ENCODE peak calls at places on chromosomes 12 and 14, in ten cellular contexts. I is activated T-helper 1 cell treated with anti-CD3 and anti-CD28 coated beads, Interleukin-12 subunit alpha, Interleukin-12 subunit beta, Interleukin-2, Interleukin-4 antibody, amounts not matched to agents 30 ng/mL and 10 ng/mL and 1 ng/mL, durations not matched to agents 14 hours and 24 hours and 36 hours; S is A172; D is NT2/D1; M is tibial nerve; Y is A549; V is RPMI7951; X is heart right ventricle; L is iPS DF 6.9; E is NCI-H1105. Z is an unnamed sample.

GRCh38 chr14:85471744-85472143 is 58.2 kb upstream of the FLRT2 start:
- DNase-seq in I (no peak), S (peak), L (no peak), E (no peak), V (peak), D (no peak), X (peak), M (no peak), Y (peak), Z (peak)

GRCh38 chr14:104567957-104568225 is 11.7 kb upstream of the C14orf180 start:
- DNase-seq in V (no peak), D (no peak), E (no peak), Y (no peak), I (no peak), L (no peak), S (no peak), M (no peak), X (no peak), Z (no peak)

GRCh38 chr12:91918431-91918830 is 227.2 kb downstream of the BTG1 start:
- DNase-seq in Y (no peak), X (no peak), S (no peak), D (no peak), L (no peak), M (no peak), V (no peak), I (no peak), E (no peak), Z (no peak)

GRCh38 chr12:122856999-122857671 is 21.9 kb downstream of the HIP1R start:
- DNase-seq in Y (no peak), D (no peak), V (no peak), X (no peak), I (no peak), S (no peak), L (no peak), M (no peak), E (no peak), Z (no peak)

GRCh38 chr12:47238665-47239064 is 158.9 kb upstream of the AMIGO2 start:
- DNase-seq in S (no peak), X (no peak), E (no peak), M (no peak), D (no peak), Y (no peak), I (no peak), V (no peak), L (no peak), Z (peak)

GRCh38 chr12:25829192-25829591 is 129.3 kb upstream of the RASSF8 start:
- DNase-seq in E (no peak), M (peak), D (no peak), V (peak), X (no peak), S (peak), Y (peak), L (no peak), I (no peak), Z (peak)

GRCh38 chr12:39354955-39355354 is 88.0 kb downstream of the KIF21A start:
- DNase-seq in L (no peak), S (no peak), I (no peak), M (no peak), Y (no peak), V (peak), D (no peak), E (no peak), X (no peak), Z (no peak)

GRCh38 chr14:101865288-101865687 is 99.1 kb upstream of the DYNC1H1 start:
- DNase-seq in E (no peak), L (no peak), M (no peak), X (no peak), D (no peak), I (no peak), S (no peak), Y (no peak), V (no peak), Z (no peak)

GRCh38 chr12:111991946-111992345 is 21.0 kb downstream of the TMEM116 start:
- DNase-seq in M (no peak), I (no peak), X (no peak), L (no peak), Y (no peak), V (no peak), S (no peak), D (no peak), E (no peak), Z (no peak)

GRCh38 chr14:88321692-88322504 is 1.2 kb downstream of the KCNK10 start:
- DNase-seq in I (no peak), E (no peak), V (no peak), M (no peak), Y (no peak), D (no peak), S (no peak), L (no peak), X (no peak), Z (no peak)

GRCh38 chr14:103443106-103443505 is 57.9 kb downstream of the MARK3 start:
- DNase-seq in I (no peak), D (no peak), Y (no peak), X (no peak), L (no peak), M (no peak), V (no peak), S (no peak), E (no peak), Z (no peak)

GRCh38 chr14:29741909-29742401 is 185.7 kb downstream of the PRKD1 start:
- DNase-seq in V (peak), L (no peak), E (no peak), D (no peak), X (peak), Y (no peak), M (peak), S (peak), I (no peak), Z (peak)

GRCh38 chr12:28162697-28163096 is 27.6 kb upstream of the CCDC91 start:
- DNase-seq in E (no peak), I (no peak), L (no peak), S (no peak), M (no peak), D (no peak), X (no peak), V (no peak), Y (no peak), Z (no peak)

GRCh38 chr14:32013083-32013482 is 64.0 kb upstream of the ARHGAP5 start:
- DNase-seq in X (no peak), V (no peak), S (no peak), I (no peak), M (no peak), Y (peak), L (peak), E (no peak), D (peak), Z (no peak)

GRCh38 chr14:104264495-104265265 is 126.3 kb downstream of the KIF26A start:
- DNase-seq in M (no peak), X (no peak), D (no peak), S (no peak), E (no peak), I (no peak), V (no peak), L (no peak), Y (no peak), Z (no peak)

GRCh38 chr14:52267501-52268190 is at the start of gene PTGDR:
- DNase-seq in D (no peak), X (peak), V (peak), E (no peak), Y (no peak), S (no peak), I (no peak), L (no peak), M (no peak), Z (peak)

GRCh38 chr14:54901380-54902142 is 1.1 kb downstream of the GCH1 start:
- DNase-seq in I (no peak), X (peak), L (no peak), E (peak), M (no peak), S (no peak), V (no peak), D (no peak), Y (peak), Z (no peak)

GRCh38 chr14:105883066-105884005 is 357.0 kb downstream of the TMEM121 start:
- DNase-seq in I (no peak), L (no peak), E (no peak), V (no peak), S (no peak), Y (no peak), M (no peak), D (no peak), X (peak), Z (no peak)

GRCh38 chr14:67577909-67578749 is 21.9 kb downstream of the PIGH start:
- DNase-seq in M (no peak), Y (no peak), V (no peak), E (peak), I (no peak), X (no peak), L (no peak), S (no peak), D (no peak), Z (no peak)

GRCh38 chr14:103385153-103385993 is at the start of gene MARK3:
- DNase-seq in X (peak), L (peak), V (peak), M (peak), I (peak), E (peak), Y (peak), D (peak), S (peak), Z (peak)

GRCh38 chr12:25459541-25459951 is 93.5 kb downstream of the LMNTD1 start:
- DNase-seq in L (no peak), V (no peak), I (no peak), X (peak), M (no peak), Y (no peak), D (no peak), E (no peak), S (no peak), Z (no peak)

GRCh38 chr14:22159049-22159448 is 430.0 kb downstream of the DAD1 start:
- DNase-seq in Y (no peak), S (peak), E (no peak), V (no peak), M (no peak), I (no peak), D (no peak), X (no peak), L (no peak), Z (no peak)

Z was measured in fibroblast of the aortic adventitia.